ENCODE peak calls at places on chromosome 5, in six cellular contexts. M is CD8-positive, alpha-beta T cell; X is bronchial epithelial cell; Z is psoas muscle; A is PC-9; C is left ventricle myocardium inferior. J is an unnamed sample.

GRCh38 chr5:67490543-67491321 is 294.1 kb upstream of the CD180 start:
- DNase-seq in M (no peak), X (no peak), Z (no peak), A (no peak), C (no peak), J (no peak)

GRCh38 chr5:84382363-84383295 is 2.1 kb downstream of the EDIL3 start:
- DNase-seq in M (no peak), X (no peak), Z (peak; percentile 16), A (no peak), C (peak; percentile 18), J (no peak)

GRCh38 chr5:170353011-170353890 is 35.9 kb downstream of the KCNMB1 start:
- DNase-seq in M (no peak), X (no peak), Z (no peak), A (no peak), C (no peak), J (no peak)

GRCh38 chr5:164048527-164048926 is 543.1 kb downstream of the MAT2B start:
- DNase-seq in M (no peak), X (peak; percentile 27), Z (no peak), A (no peak), C (no peak), J (no peak)

GRCh38 chr5:116455061-116455460 is 119.6 kb downstream of the SEMA6A start:
- DNase-seq in M (no peak), X (no peak), Z (no peak), A (no peak), C (no peak), J (no peak)

GRCh38 chr5:54778783-54779182 is 206.6 kb downstream of the ESM1 start:
- DNase-seq in M (no peak), X (no peak), Z (no peak), A (no peak), C (no peak), J (no peak)

GRCh38 chr5:40486437-40487270 is 193.1 kb upstream of the PTGER4 start:
- DNase-seq in M (peak; percentile 73), X (peak; percentile 81), Z (no peak), A (peak; percentile 40), C (no peak), J (no peak)

GRCh38 chr5:93048858-93049257 is 532.2 kb downstream of the NR2F1-AS1 start:
- DNase-seq in M (no peak), X (no peak), Z (no peak), A (no peak), C (no peak), J (no peak)

GRCh38 chr5:60287174-60287771 is 393.7 kb upstream of the PDE4D start:
- DNase-seq in M (no peak), X (peak; percentile 66), Z (peak; percentile 12), A (no peak), C (peak; percentile 24), J (no peak)

GRCh38 chr5:84287964-84288363 is 96.7 kb downstream of the EDIL3 start:
- DNase-seq in M (no peak), X (peak; percentile 97), Z (no peak), A (peak; percentile 62), C (no peak), J (no peak)

GRCh38 chr5:82793808-82794419 is 283.3 kb downstream of the TMEM167A start:
- DNase-seq in M (no peak), X (peak; percentile 19), Z (no peak), A (no peak), C (no peak), J (no peak)

GRCh38 chr5:69335341-69335975 is 2.9 kb upstream of the CCDC125 start:
- DNase-seq in M (no peak), X (peak; percentile 28), Z (no peak), A (peak; percentile 59), C (no peak), J (no peak)

GRCh38 chr5:149333711-149334443 is 11.4 kb upstream of the GRPEL2 start:
- DNase-seq in M (no peak), X (peak; percentile 74), Z (no peak), A (peak; percentile 47), C (no peak), J (no peak)

GRCh38 chr5:83900307-83900706 is 179.7 kb upstream of the HAPLN1 start:
- DNase-seq in M (no peak), X (no peak), Z (no peak), A (no peak), C (no peak), J (no peak)

GRCh38 chr5:77294212-77294611 is 83.7 kb downstream of the PDE8B start:
- DNase-seq in M (no peak), X (no peak), Z (no peak), A (no peak), C (no peak), J (no peak)

GRCh38 chr5:92687793-92688467 is 893.1 kb downstream of the NR2F1-AS1 start:
- DNase-seq in M (no peak), X (peak; percentile 21), Z (no peak), A (no peak), C (no peak), J (no peak)

GRCh38 chr5:23139338-23140171 is 286.4 kb upstream of the CDH12 start:
- DNase-seq in M (no peak), X (peak; percentile 23), Z (no peak), A (no peak), C (no peak), J (no peak)

GRCh38 chr5:129724222-129724621 is 23.7 kb upstream of the MINAR2 start:
- DNase-seq in M (no peak), X (no peak), Z (no peak), A (no peak), C (no peak), J (no peak)

GRCh38 chr5:15614679-15615078 is 114.7 kb downstream of the FBXL7 start:
- DNase-seq in M (no peak), X (no peak), Z (no peak), A (no peak), C (no peak), J (no peak)

GRCh38 chr5:174315471-174315870 is 270.0 kb downstream of the NSG2 start:
- DNase-seq in M (no peak), X (no peak), Z (no peak), A (no peak), C (no peak), J (no peak)

GRCh38 chr5:61229416-61229815 is 67.1 kb upstream of the SMIM15 start:
- DNase-seq in M (no peak), X (peak; percentile 10), Z (no peak), A (no peak), C (peak; percentile 25), J (no peak)

GRCh38 chr5:38789134-38789533 is 56.7 kb upstream of the OSMR start:
- DNase-seq in M (no peak), X (peak; percentile 79), Z (no peak), A (no peak), C (no peak), J (no peak)

GRCh38 chr5:170632985-170633234 is 129.1 kb downstream of the KCNIP1 start:
- DNase-seq in M (peak; percentile 28), X (no peak), Z (peak; percentile 60), A (no peak), C (peak; percentile 63), J (no peak)

GRCh38 chr5:1479581-1480188 is 34.4 kb upstream of the SLC6A3 start:
- DNase-seq in M (peak; percentile 65), X (peak; percentile 15), Z (peak; percentile 44), A (no peak), C (no peak), J (no peak)

GRCh38 chr5:76114192-76114795 is 31.1 kb downstream of the SV2C start:
- DNase-seq in M (no peak), X (no peak), Z (no peak), A (no peak), C (no peak), J (no peak)

GRCh38 chr5:154446183-154447073 is 631 bp downstream of the SAP30L start:
- DNase-seq in M (peak; percentile 47), X (peak; percentile 43), Z (peak; percentile 45), A (no peak), C (peak; percentile 47), J (no peak)

GRCh38 chr5:149217096-149217801 is 54.4 kb upstream of the AFAP1L1 start:
- DNase-seq in M (no peak), X (no peak), Z (no peak), A (no peak), C (peak; percentile 52), J (no peak)

GRCh38 chr5:179468696-179469095 is 81.7 kb upstream of the RUFY1 start:
- DNase-seq in M (no peak), X (no peak), Z (no peak), A (no peak), C (no peak), J (no peak)

GRCh38 chr5:138789771-138790242 is 36.6 kb downstream of the CTNNA1 start:
- DNase-seq in M (no peak), X (peak; percentile 38), Z (no peak), A (no peak), C (no peak), J (no peak)

GRCh38 chr5:116554764-116555163 is 19.9 kb downstream of the SEMA6A start:
- DNase-seq in M (no peak), X (no peak), Z (no peak), A (no peak), C (no peak), J (no peak)

GRCh38 chr5:137727623-137728022 is 8.3 kb downstream of the KLHL3 start:
- DNase-seq in M (no peak), X (no peak), Z (no peak), A (no peak), C (no peak), J (no peak)

GRCh38 chr5:137731201-137731600 is 4.7 kb downstream of the KLHL3 start:
- DNase-seq in M (no peak), X (no peak), Z (no peak), A (no peak), C (no peak), J (no peak)

GRCh38 chr5:137724251-137724650 is 11.6 kb downstream of the KLHL3 start:
- DNase-seq in M (no peak), X (no peak), Z (no peak), A (no peak), C (no peak), J (no peak)

GRCh38 chr5:137730331-137730730 is 5.6 kb downstream of the KLHL3 start:
- DNase-seq in M (no peak), X (peak; percentile 96), Z (no peak), A (no peak), C (no peak), J (no peak)

GRCh38 chr5:137728048-137728447 is 7.8 kb downstream of the KLHL3 start:
- DNase-seq in M (no peak), X (no peak), Z (no peak), A (no peak), C (no peak), J (no peak)
- TF ChIP-seq CTCF in M (no peak), X (no peak), Z (no peak), A (no peak), C (peak; percentile 16), J (no peak)

GRCh38 chr5:150710165-150710564 is 9.3 kb upstream of the RBM22 start:
- DNase-seq in M (no peak), X (peak; percentile 11), Z (no peak), A (no peak), C (no peak), J (no peak)
- H3K36me3 ChIP-seq in M (peaks cover 31% of the 10 kb centered on the region), X (peaks cover 12% of the 10 kb centered on the region), Z (peaks cover 7% of the 10 kb centered on the region), A (peaks cover 12% of the 10 kb centered on the region), C (peaks cover 66% of the 10 kb centered on the region), J (peaks cover 8% of the 10 kb centered on the region)

GRCh38 chr5:94254214-94254613 is 364.2 kb downstream of the KIAA0825 start:
- DNase-seq in M (no peak), X (no peak), Z (no peak), A (no peak), C (no peak), J (no peak)
- TF ChIP-seq CTCF in M (no peak), X (no peak), Z (no peak), A (no peak), C (no peak), J (no peak)

GRCh38 chr5:180799902-180800801 is 2.5 kb downstream of the MGAT1 start:
- DNase-seq in M (no peak), X (peak; percentile 85), Z (no peak), A (peak; percentile 52), C (no peak), J (peak; percentile 55)
- H3K36me3 ChIP-seq in M (peaks cover 4% of the 10 kb centered on the region), X (peaks cover 9% of the 10 kb centered on the region), Z (no peaks in the 10 kb centered on the region), A (peaks cover 4% of the 10 kb centered on the region), C (peaks cover 3% of the 10 kb centered on the region), J (peaks cover 8% of the 10 kb centered on the region)

J was measured in BJ.